ENCODE peak calls at places on chromosomes 11 and 22, in nine cellular contexts. Q is thyroid gland; E is osteocyte; L is activated naive CD4-positive, alpha-beta T cell treated with Interleukin-2 at 50 U/mL for 16 hours; B is GM04504; A is CD8-positive, alpha-beta memory T cell; V is KBM-7; S is AG10803; N is stimulated activated CD4-positive, alpha-beta T cell treated with anti-CD3 and anti-CD28 coated beads, Interleukin-4, amount 100 ng/mL, for 48 hours. U is an unnamed sample.

GRCh38 chr11:34263462-34264186 is 94.2 kb downstream of the ABTB2 start:
- DNase-seq in B (no peak), V (no peak), A (no peak), E (no peak), N (no peak), S (peak), L (no peak), Q (peak), U (no peak)

GRCh38 chr22:19871845-19872778 is 17.4 kb upstream of the GNB1L start:
- DNase-seq in V (no peak), L (no peak), A (no peak), E (no peak), S (no peak), B (no peak), Q (peak), N (no peak), U (peak)

GRCh38 chr11:33257897-33258630 is 883 bp downstream of the HIPK3 start:
- DNase-seq in A (peak), S (peak), Q (peak), N (peak), B (peak), L (peak), E (peak), V (peak), U (peak)

GRCh38 chr11:17352925-17353227 is 1.3 kb downstream of the NCR3LG1 start:
- DNase-seq in L (peak), Q (peak), B (no peak), E (no peak), S (peak), A (peak), N (no peak), V (peak), U (no peak)

GRCh38 chr11:35105319-35106063 is 33.5 kb upstream of the CD44 start:
- DNase-seq in E (no peak), B (no peak), N (no peak), V (no peak), A (no peak), Q (peak), L (no peak), S (peak), U (no peak)

GRCh38 chr22:17113600-17113999 is 7.6 kb downstream of the TMEM121B start:
- DNase-seq in A (no peak), Q (no peak), S (no peak), L (no peak), B (no peak), E (no peak), N (no peak), V (no peak), U (no peak)

GRCh38 chr22:30578481-30578880 is 4.0 kb upstream of the GAL3ST1 start:
- DNase-seq in B (no peak), S (no peak), A (no peak), Q (no peak), E (no peak), N (no peak), L (no peak), V (no peak), U (no peak)

GRCh38 chr11:117239295-117239694 is 6.8 kb downstream of the RNF214 start:
- DNase-seq in L (no peak), E (no peak), V (no peak), Q (no peak), A (no peak), S (peak), N (no peak), B (peak), U (no peak)

GRCh38 chr11:2794419-2794795 is 91.2 kb downstream of the CDKN1C start:
- DNase-seq in N (no peak), B (no peak), Q (no peak), S (no peak), A (no peak), V (peak), L (no peak), E (no peak), U (no peak)

GRCh38 chr11:113045146-113045545 is 83.9 kb downstream of the NCAM1 start:
- DNase-seq in A (no peak), S (no peak), N (no peak), B (no peak), E (no peak), L (no peak), V (no peak), Q (peak), U (no peak)

GRCh38 chr11:119721129-119722120 is 7.6 kb downstream of the NECTIN1 start:
- DNase-seq in A (no peak), E (no peak), Q (no peak), B (no peak), N (no peak), V (no peak), L (no peak), S (peak), U (no peak)

GRCh38 chr22:22030493-22031182 is 48.1 kb upstream of the TOP3B start:
- DNase-seq in A (no peak), S (no peak), V (peak), E (no peak), N (no peak), Q (no peak), B (no peak), L (no peak), U (peak)

GRCh38 chr11:117816151-117816741 is 8.3 kb downstream of the FXYD2 start:
- DNase-seq in B (no peak), N (no peak), Q (peak), A (no peak), L (no peak), E (no peak), S (peak), V (no peak), U (no peak)

GRCh38 chr22:25162561-25162960 is 37.1 kb upstream of the CRYBB3 start:
- DNase-seq in L (no peak), Q (no peak), A (no peak), E (no peak), N (no peak), S (no peak), B (no peak), V (no peak), U (no peak)

GRCh38 chr11:67276821-67277230 is 10.6 kb downstream of the GRK2 start:
- DNase-seq in N (no peak), B (no peak), S (peak), V (peak), A (no peak), Q (no peak), L (peak), E (no peak), U (no peak)

GRCh38 chr22:27745154-27745553 is 56.4 kb downstream of the MN1 start:
- DNase-seq in Q (no peak), A (no peak), V (no peak), B (no peak), N (no peak), E (no peak), S (no peak), L (no peak), U (no peak)

GRCh38 chr11:31022080-31022479 is 347.5 kb downstream of the DCDC1 start:
- DNase-seq in B (no peak), Q (no peak), L (no peak), A (no peak), S (no peak), E (no peak), V (no peak), N (no peak), U (no peak)

GRCh38 chr11:34977039-34977906 is 60.9 kb downstream of the PDHX start:
- DNase-seq in E (no peak), B (no peak), S (peak), Q (no peak), V (no peak), L (no peak), N (no peak), A (no peak), U (no peak)

GRCh38 chr11:6488342-6488741 is 7.0 kb downstream of the TIMM10B start:
- DNase-seq in A (no peak), N (no peak), V (no peak), Q (no peak), S (no peak), L (no peak), E (no peak), B (no peak), U (no peak)

GRCh38 chr11:20154381-20154780 is 5.9 kb downstream of the DBX1 start:
- DNase-seq in S (peak), Q (no peak), E (no peak), B (peak), N (no peak), V (no peak), A (no peak), L (no peak), U (no peak)

GRCh38 chr11:13440100-13440855 is 22.7 kb downstream of the BTBD10 start:
- DNase-seq in A (no peak), S (peak), E (no peak), L (peak), B (peak), N (no peak), Q (peak), V (no peak), U (no peak)

GRCh38 chr11:67317365-67318238 is 14.3 kb downstream of the SSH3 start:
- DNase-seq in V (peak), L (peak), A (peak), N (peak), E (peak), S (peak), Q (peak), B (peak), U (peak)

GRCh38 chr11:95641506-95641905 is 148.1 kb downstream of the FAM76B start:
- DNase-seq in B (no peak), Q (peak), N (no peak), L (peak), V (no peak), A (no peak), S (no peak), E (no peak), U (peak)

GRCh38 chr11:126874831-126875230 is 125.7 kb downstream of the KIRREL3 start:
- DNase-seq in Q (no peak), V (peak), B (no peak), A (no peak), E (no peak), L (no peak), S (no peak), N (no peak), U (no peak)

GRCh38 chr11:60498853-60499252 is 6.3 kb downstream of the MS4A12 start:
- DNase-seq in E (no peak), N (no peak), B (no peak), S (no peak), A (no peak), V (peak), L (no peak), Q (peak), U (peak)

GRCh38 chr22:49154433-49154832 is 673.2 kb downstream of the BRD1 start:
- DNase-seq in A (no peak), E (no peak), L (no peak), N (no peak), B (no peak), V (no peak), Q (no peak), S (no peak), U (no peak)

GRCh38 chr11:128607819-128608218 is 20.5 kb upstream of the ETS1 start:
- DNase-seq in E (no peak), L (no peak), S (no peak), B (no peak), V (no peak), Q (no peak), N (no peak), A (no peak), U (no peak)